ENCODE peak calls at places on chromosomes 2 and 18, in eight cellular contexts. U, E, Y, A, L, S, N and R are unnamed samples.

GRCh38 chr2:224968051-224968450 is 74.2 kb downstream of the DOCK10 start:
- DNase-seq in S (no peak), E (no peak), U (no peak), N (no peak), A (no peak), Y (no peak), L (no peak), R (peak; percentile 20)

GRCh38 chr2:165952600-165953210 is 871 bp downstream of the TTC21B start:
- DNase-seq in E (no peak), U (no peak), Y (no peak), A (no peak), N (no peak), S (no peak), L (no peak), R (peak; percentile 27)

GRCh38 chr2:10385933-10386773 is 62.0 kb downstream of the ODC1 start:
- DNase-seq in U (no peak), E (no peak), S (no peak), A (no peak), N (no peak), L (no peak), Y (no peak), R (peak; percentile 60)

GRCh38 chr2:157747695-157748370 is 119.2 kb upstream of the ACVR1C start:
- DNase-seq in U (no peak), L (no peak), A (no peak), E (no peak), S (peak; percentile 19), N (peak; percentile 25), Y (peak; percentile 78), R (peak; percentile 81)

GRCh38 chr2:57373530-57373929 is 673.1 kb upstream of the VRK2 start:
- DNase-seq in A (no peak), U (no peak), E (no peak), S (peak; percentile 16), Y (no peak), L (no peak), N (no peak), R (peak; percentile 38)

GRCh38 chr2:120930861-120931260 is 195.2 kb downstream of the GLI2 start:
- DNase-seq in S (no peak), Y (no peak), E (no peak), A (no peak), L (no peak), N (no peak), U (no peak), R (no peak)

GRCh38 chr2:12856934-12857660 is 140.4 kb downstream of the TRIB2 start:
- DNase-seq in E (no peak), S (peak; percentile 34), Y (no peak), A (no peak), L (no peak), N (no peak), U (no peak), R (peak; percentile 83)

GRCh38 chr2:129849559-129850160 is 129.8 kb upstream of the RAB6C start:
- DNase-seq in A (no peak), Y (no peak), S (peak; percentile 18), U (no peak), N (peak; percentile 72), L (no peak), E (no peak), R (peak; percentile 84)

GRCh38 chr2:26095758-26096157 is 61.9 kb downstream of the RAB10 start:
- DNase-seq in A (no peak), N (no peak), S (no peak), Y (no peak), E (no peak), U (no peak), L (no peak), R (no peak)

GRCh38 chr2:196131384-196131861 is 40.0 kb downstream of the STK17B start:
- DNase-seq in N (peak; percentile 24), Y (no peak), U (peak; percentile 41), A (no peak), L (no peak), S (no peak), E (peak; percentile 55), R (peak; percentile 29)

GRCh38 chr2:46350030-46350699 is 53.0 kb downstream of the EPAS1 start:
- DNase-seq in N (no peak), U (no peak), L (no peak), A (no peak), S (no peak), E (no peak), Y (no peak), R (peak; percentile 2)

GRCh38 chr2:134262666-134263065 is 8.8 kb downstream of the MGAT5 start:
- DNase-seq in L (no peak), U (no peak), Y (no peak), E (no peak), N (no peak), S (no peak), A (no peak), R (no peak)

GRCh38 chr2:189592353-189592984 is 11.9 kb upstream of the SLC40A1 start:
- DNase-seq in N (no peak), L (no peak), Y (no peak), S (no peak), U (no peak), A (no peak), E (no peak), R (no peak)

GRCh38 chr2:120448961-120449421 is 103.1 kb downstream of the INHBB start:
- DNase-seq in E (no peak), S (no peak), U (no peak), L (no peak), A (peak; percentile 69), N (no peak), Y (no peak), R (no peak)

GRCh38 chr2:58428553-58429284 is 187.6 kb upstream of the FANCL start:
- DNase-seq in L (no peak), E (peak; percentile 35), Y (no peak), A (peak; percentile 66), N (peak; percentile 88), U (no peak), S (no peak), R (peak; percentile 8)

GRCh38 chr2:190503088-190503487 is 31.4 kb downstream of the NEMP2 start:
- DNase-seq in E (no peak), A (no peak), Y (no peak), U (peak; percentile 48), N (no peak), L (no peak), S (no peak), R (no peak)

GRCh38 chr2:100228967-100229366 is 86.6 kb upstream of the AFF3 start:
- DNase-seq in N (no peak), S (no peak), U (no peak), E (no peak), L (no peak), A (no peak), Y (no peak), R (no peak)

GRCh38 chr18:8615397-8616025 is 6.3 kb downstream of the RAB12 start:
- DNase-seq in L (no peak), N (no peak), A (no peak), U (no peak), E (no peak), Y (no peak), S (peak; percentile 68), R (peak; percentile 93)

GRCh38 chr2:122132292-122132691 is 376.8 kb downstream of the TSN start:
- DNase-seq in Y (no peak), S (no peak), E (no peak), U (no peak), N (no peak), L (no peak), A (no peak), R (no peak)

GRCh38 chr2:75728614-75729419 is 18.1 kb upstream of the GCFC2 start:
- DNase-seq in S (no peak), L (no peak), N (no peak), U (no peak), E (no peak), A (no peak), Y (no peak), R (no peak)

GRCh38 chr2:144357623-144358400 is 162.1 kb downstream of the ZEB2 start:
- DNase-seq in A (no peak), N (no peak), L (no peak), Y (no peak), U (no peak), S (peak; percentile 97), E (no peak), R (peak; percentile 96)

GRCh38 chr2:173680574-173680973 is 284.6 kb downstream of the SP3 start:
- DNase-seq in N (no peak), A (no peak), Y (no peak), E (no peak), U (no peak), L (no peak), S (no peak), R (no peak)
- H3K4me3 ChIP-seq in N (no peak overlapping the region), A (no peak overlapping the region), Y (no peak overlapping the region), E (no peak overlapping the region), U (no peak overlapping the region), L (no peak overlapping the region), S (no peak overlapping the region), R (no peak overlapping the region)

GRCh38 chr2:8644605-8645175 is 37.2 kb upstream of the ID2 start:
- DNase-seq in L (peak; percentile 55), Y (no peak), A (peak; percentile 86), E (peak; percentile 74), U (peak; percentile 37), N (no peak), S (no peak), R (no peak)
- TF ChIP-seq CTCF in L (peak; percentile 66), Y (no peak), A (no peak), E (peak; percentile 59), U (no peak), N (no peak), S (no peak), R (no peak)

DNA sequence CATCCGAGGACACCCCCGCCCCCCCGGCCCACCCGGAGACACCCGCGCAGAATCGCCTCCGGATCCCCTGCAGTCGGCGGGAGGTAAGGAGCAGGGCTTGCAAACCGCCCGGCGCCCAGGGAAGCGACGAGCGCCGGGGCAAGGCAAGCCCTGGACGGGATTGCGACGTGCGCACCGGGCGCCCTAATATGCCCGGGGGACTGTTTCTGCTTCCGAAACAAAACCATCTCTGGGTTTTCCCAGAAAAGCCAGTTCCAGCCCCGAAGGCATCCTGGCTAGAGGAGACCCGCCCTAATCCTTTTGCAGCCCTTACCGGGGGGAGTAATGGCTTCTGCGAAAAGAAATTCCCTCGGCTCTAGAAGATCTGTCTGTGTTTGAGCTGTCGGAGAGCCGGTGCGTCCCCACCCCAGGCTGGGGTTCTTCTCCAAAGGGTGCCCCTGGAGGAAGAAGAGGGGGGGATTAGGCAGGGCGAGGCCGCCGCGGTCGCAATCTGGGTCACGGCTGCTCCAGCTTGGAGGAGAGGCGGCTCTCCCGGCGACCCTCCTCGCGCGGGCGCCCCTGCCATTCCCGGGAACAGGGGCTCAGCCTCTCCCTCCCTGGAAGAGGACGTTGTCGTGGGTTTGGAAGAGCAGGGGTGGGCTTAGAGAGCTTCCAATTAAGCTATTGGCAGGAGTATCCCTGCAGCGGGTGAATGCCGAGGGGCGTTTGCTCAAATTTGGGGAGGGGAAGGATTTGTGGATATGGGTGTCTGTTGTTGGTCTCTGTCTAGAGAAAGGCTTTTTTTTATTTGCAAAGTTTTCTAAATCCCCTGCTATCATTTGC is 522 bp downstream of the MYCN start:
- DNase-seq in A (no peak), N (peak; percentile 76), U (peak; percentile 26), Y (no peak), S (no peak), L (no peak), E (no peak), R (peak; percentile 5)
- H3K4me3 ChIP-seq in A (peak overlapping the region; percentile 45), N (peak overlapping the region; percentile 78), U (peak overlapping the region; percentile 51), Y (peak overlapping the region; percentile 63), S (peak overlapping the region; percentile 52), L (peak overlapping the region; percentile 57), E (peak overlapping the region; percentile 57), R (no peak overlapping the region)

DNA sequence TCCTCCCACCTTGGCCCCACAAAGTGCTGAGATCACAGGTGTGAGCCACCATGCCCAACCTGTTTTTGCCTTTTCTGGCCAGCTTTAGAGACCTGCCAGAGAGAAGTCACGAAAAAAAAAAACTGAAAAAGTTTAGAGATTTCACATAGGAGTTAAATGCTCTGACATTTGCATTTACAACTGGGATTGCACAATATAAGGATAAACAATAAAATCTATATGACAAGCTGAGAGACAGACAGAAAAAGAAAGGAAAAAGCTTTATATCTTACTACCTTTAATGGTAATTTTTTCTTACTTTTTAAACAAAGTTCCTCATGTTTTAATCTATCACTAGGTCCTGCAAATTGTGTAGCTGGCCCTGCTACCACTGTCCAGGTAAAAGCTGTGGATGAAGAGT is 466.5 kb downstream of the TXNL1 start:
- DNase-seq in A (no peak), S (no peak), Y (no peak), L (no peak), E (no peak), U (no peak), N (no peak), R (no peak)
- TF ChIP-seq CTCF in A (no peak), S (no peak), Y (no peak), L (no peak), E (no peak), U (no peak), N (no peak), R (no peak)